ENCODE peak calls at places on chromosome 18, in four cellular contexts. H is lower lobe of right lung, L is fibroblast of lung, E is HCT116. U is an unnamed sample.

GRCh38 chr18:61753373-61753772 is 139.4 kb downstream of the RNF152 start:
- DNase-seq in H (no peak), L (no peak), E (no peak), U (no peak)

GRCh38 chr18:23038712-23039111 is 96.6 kb upstream of the CABLES1 start:
- DNase-seq in H (no peak), L (peak; percentile 50), E (no peak), U (no peak)

GRCh38 chr18:21777814-21778213 is 37.2 kb downstream of the MIB1 start:
- DNase-seq in H (no peak), L (no peak), E (no peak), U (no peak)

GRCh38 chr18:44716697-44717163 is 36.0 kb downstream of the SETBP1 start:
- DNase-seq in H (no peak), L (no peak), E (no peak), U (no peak)

GRCh38 chr18:79393626-79394401 is 1.9 kb upstream of the NFATC1 start:
- DNase-seq in H (peak; percentile 93), L (peak; percentile 81), E (peak; percentile 44), U (peak; percentile 97)

GRCh38 chr18:8802031-8802679 is 96.8 kb downstream of the MTCL1 start:
- DNase-seq in H (no peak), L (peak; percentile 79), E (no peak), U (no peak)

GRCh38 chr18:67402543-67402942 is 114.0 kb downstream of the DSEL start:
- DNase-seq in H (no peak), L (peak; percentile 92), E (no peak), U (no peak)

GRCh38 chr18:12906773-12907172 is 22.7 kb upstream of the PTPN2 start:
- DNase-seq in H (no peak), L (no peak), E (no peak), U (no peak)

GRCh38 chr18:21834301-21834660 is 93.7 kb downstream of the MIB1 start:
- DNase-seq in H (no peak), L (no peak), E (no peak), U (no peak)

GRCh38 chr18:73331212-73331772 is 463.5 kb upstream of the NETO1 start:
- DNase-seq in H (no peak), L (no peak), E (no peak), U (no peak)

GRCh38 chr18:42706029-42706608 is 409.4 kb downstream of the RIT2 start:
- DNase-seq in H (no peak), L (no peak), E (no peak), U (no peak)

GRCh38 chr18:28041366-28041765 is 135.6 kb downstream of the CDH2 start:
- DNase-seq in H (no peak), L (peak; percentile 86), E (no peak), U (no peak)

GRCh38 chr18:34801769-34802168 is 91.7 kb downstream of the DTNA start:
- DNase-seq in H (no peak), L (peak; percentile 83), E (no peak), U (no peak)

GRCh38 chr18:48930926-48931325 is 19.8 kb downstream of the SMAD7 start:
- DNase-seq in H (no peak), L (no peak), E (no peak), U (no peak)

GRCh38 chr18:48927286-48928080 is 23.3 kb downstream of the SMAD7 start:
- DNase-seq in H (no peak), L (no peak), E (no peak), U (no peak)

GRCh38 chr18:48929951-48930713 is 20.6 kb downstream of the SMAD7 start:
- DNase-seq in H (no peak), L (peak; percentile 92), E (no peak), U (peak; percentile 88)

GRCh38 chr18:48929212-48929612 is 21.6 kb downstream of the SMAD7 start:
- DNase-seq in H (no peak), L (peak; percentile 59), E (no peak), U (no peak)

GRCh38 chr18:48928787-48929186 is 22.0 kb downstream of the SMAD7 start:
- DNase-seq in H (peak; percentile 88), L (peak; percentile 64), E (no peak), U (peak; percentile 91)
- H3K4me3 ChIP-seq in H (no peak overlapping the region), L (no peak overlapping the region), E (no peak overlapping the region), U (peak overlapping the region; percentile 41)

DNA sequence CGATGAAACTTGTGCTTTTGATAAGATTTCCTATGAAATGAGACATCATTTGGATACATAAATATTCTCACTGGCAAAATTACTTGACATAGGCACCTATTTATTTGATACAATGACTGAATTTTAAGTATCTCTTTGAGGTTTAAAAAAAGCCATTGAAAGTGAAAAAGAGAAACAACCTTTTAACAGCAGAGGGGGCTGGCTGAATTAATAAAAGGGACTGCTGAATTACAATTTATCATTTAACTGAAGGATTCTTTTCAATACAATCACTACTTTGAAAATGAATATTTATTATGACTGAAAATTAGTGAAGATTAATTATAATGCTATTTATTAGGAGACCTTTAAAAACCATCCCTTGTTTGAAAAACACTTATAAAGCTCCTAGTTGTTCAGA is 335.3 kb downstream of the DLGAP1 start:
- DNase-seq in H (no peak), L (no peak), E (no peak), U (no peak)
- H3K4me1 ChIP-seq in H (no peaks in the 10 kb centered on the region), L (no peaks in the 10 kb centered on the region), E (no peaks in the 10 kb centered on the region), U (no peaks in the 10 kb centered on the region)

GRCh38 chr18:49723648-49724180 is 89.6 kb downstream of the ACAA2 start:
- DNase-seq in H (no peak), L (peak; percentile 87), E (peak; percentile 79), U (no peak)

GRCh38 chr18:49727816-49728215 is 85.5 kb downstream of the ACAA2 start:
- DNase-seq in H (no peak), L (no peak), E (no peak), U (no peak)

GRCh38 chr18:49728542-49728941 is 84.8 kb downstream of the ACAA2 start:
- DNase-seq in H (peak; percentile 61), L (peak; percentile 20), E (peak; percentile 47), U (no peak)

GRCh38 chr18:49725809-49726514 is 87.4 kb downstream of the ACAA2 start:
- DNase-seq in H (no peak), L (peak; percentile 100), E (peak; percentile 91), U (no peak)

GRCh38 chr18:49726564-49726963 is 86.8 kb downstream of the ACAA2 start:
- DNase-seq in H (no peak), L (no peak), E (no peak), U (no peak)
- H3K4me3 ChIP-seq in H (no peak overlapping the region), L (no peak overlapping the region), E (no peak overlapping the region), U (no peak overlapping the region)

GRCh38 chr18:77068321-77068841 is 64.2 kb downstream of the MBP start:
- DNase-seq in H (no peak), L (peak; percentile 74), E (no peak), U (no peak)

GRCh38 chr18:77067315-77068061 is 65.1 kb downstream of the MBP start:
- DNase-seq in H (peak; percentile 85), L (peak; percentile 96), E (peak; percentile 75), U (no peak)

GRCh38 chr18:77069931-77070330 is 62.7 kb downstream of the MBP start:
- DNase-seq in H (no peak), L (no peak), E (no peak), U (no peak)

GRCh38 chr18:77069482-77069881 is 63.1 kb downstream of the MBP start:
- DNase-seq in H (no peak), L (no peak), E (no peak), U (no peak)

DNA sequence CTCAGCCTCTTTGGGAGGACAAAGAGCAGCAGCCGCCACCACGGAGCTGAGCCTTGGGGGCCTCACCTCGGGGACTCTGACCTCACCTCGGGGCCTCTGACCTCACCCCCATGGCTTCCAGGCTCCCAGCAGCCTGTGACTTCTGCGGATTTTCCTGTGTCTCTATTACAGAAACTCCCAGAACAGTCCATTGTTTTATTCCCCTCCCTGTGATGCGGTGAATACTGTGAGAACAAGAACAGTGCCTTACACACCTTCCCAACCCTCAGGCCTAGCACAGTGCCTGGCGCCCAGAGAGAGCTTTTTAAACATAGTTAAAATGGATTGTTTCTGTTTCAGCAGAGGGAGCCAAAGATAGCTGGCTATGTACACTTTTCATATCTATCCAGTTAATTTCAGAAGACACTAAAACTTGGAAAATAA is 63.7 kb downstream of the MBP start:
- DNase-seq in H (no peak), L (no peak), E (no peak), U (no peak)
- H3K4me1 ChIP-seq in H (peaks cover 90% of the 10 kb centered on the region), L (peaks cover 44% of the 10 kb centered on the region), E (peaks cover 68% of the 10 kb centered on the region), U (no peaks in the 10 kb centered on the region)

GRCh38 chr18:59268127-59268721 is 5.0 kb downstream of the RAX start:
- DNase-seq in H (no peak), L (no peak), E (no peak), U (no peak)
- H3K4me3 ChIP-seq in H (no peak overlapping the region), L (no peak overlapping the region), E (no peak overlapping the region), U (no peak overlapping the region)

U was measured in kidney.